ENCODE peak calls at places on chromosomes 6 and 20, in six cellular contexts. One of them, this sample, is unnamed.

GRCh38 chr20:41339957-41340326 is 679 bp upstream of the LPIN3 start:
- DNase-seq in fibroblast of lung: peak
- DNase-seq in uterus: peak
- DNase-seq in pancreas: peak
- DNase-seq in heart right ventricle: peak
- DNase-seq in cardiac muscle cell: peak
- DNase-seq in this sample: peak

GRCh38 chr6:120355822-120356221 is 978.5 kb downstream of the TBC1D32 start:
- DNase-seq in fibroblast of lung: peak
- DNase-seq in uterus: no peak
- DNase-seq in pancreas: no peak
- DNase-seq in heart right ventricle: no peak
- DNase-seq in cardiac muscle cell: peak
- DNase-seq in this sample: peak

GRCh38 chr6:149763866-149764265 is 14.3 kb downstream of the PCMT1 start:
- DNase-seq in fibroblast of lung: no peak
- DNase-seq in uterus: no peak
- DNase-seq in pancreas: no peak
- DNase-seq in heart right ventricle: no peak
- DNase-seq in cardiac muscle cell: no peak
- DNase-seq in this sample: peak

GRCh38 chr6:46491201-46491788 is at the start of gene RCAN2:
- DNase-seq in fibroblast of lung: peak
- DNase-seq in uterus: peak
- DNase-seq in pancreas: peak
- DNase-seq in heart right ventricle: peak
- DNase-seq in cardiac muscle cell: peak
- DNase-seq in this sample: no peak

GRCh38 chr6:10518461-10519216 is 2.5 kb upstream of the GCNT2 start:
- DNase-seq in fibroblast of lung: peak
- DNase-seq in uterus: no peak
- DNase-seq in pancreas: no peak
- DNase-seq in heart right ventricle: no peak
- DNase-seq in cardiac muscle cell: peak
- DNase-seq in this sample: peak

GRCh38 chr6:168053957-168054471 is 25.0 kb downstream of the FRMD1 start:
- DNase-seq in fibroblast of lung: no peak
- DNase-seq in uterus: no peak
- DNase-seq in pancreas: peak
- DNase-seq in heart right ventricle: no peak
- DNase-seq in cardiac muscle cell: no peak
- DNase-seq in this sample: no peak

GRCh38 chr6:153062516-153062915 is 60.0 kb upstream of the MTRF1L start:
- DNase-seq in fibroblast of lung: no peak
- DNase-seq in uterus: no peak
- DNase-seq in pancreas: no peak
- DNase-seq in heart right ventricle: no peak
- DNase-seq in cardiac muscle cell: no peak
- DNase-seq in this sample: no peak

GRCh38 chr6:112906737-112907136 is 559.6 kb downstream of the RFPL4B start:
- DNase-seq in fibroblast of lung: peak
- DNase-seq in uterus: no peak
- DNase-seq in pancreas: no peak
- DNase-seq in heart right ventricle: no peak
- DNase-seq in cardiac muscle cell: peak
- DNase-seq in this sample: peak

GRCh38 chr6:30493643-30494250 is 4.4 kb downstream of the HLA-E start:
- DNase-seq in fibroblast of lung: no peak
- DNase-seq in uterus: no peak
- DNase-seq in pancreas: peak
- DNase-seq in heart right ventricle: no peak
- DNase-seq in cardiac muscle cell: no peak
- DNase-seq in this sample: no peak

GRCh38 chr20:48819089-48819488 is 8.7 kb downstream of the PREX1 start:
- DNase-seq in fibroblast of lung: no peak
- DNase-seq in uterus: no peak
- DNase-seq in pancreas: no peak
- DNase-seq in heart right ventricle: no peak
- DNase-seq in cardiac muscle cell: no peak
- DNase-seq in this sample: no peak

GRCh38 chr6:121522265-121522664 is 86.8 kb downstream of the GJA1 start:
- DNase-seq in fibroblast of lung: peak
- DNase-seq in uterus: peak
- DNase-seq in pancreas: no peak
- DNase-seq in heart right ventricle: no peak
- DNase-seq in cardiac muscle cell: peak
- DNase-seq in this sample: peak

GRCh38 chr6:128655978-128656498 is 135.6 kb upstream of the PTPRK start:
- DNase-seq in fibroblast of lung: peak
- DNase-seq in uterus: no peak
- DNase-seq in pancreas: no peak
- DNase-seq in heart right ventricle: no peak
- DNase-seq in cardiac muscle cell: peak
- DNase-seq in this sample: peak

GRCh38 chr6:72746276-72746675 is 124.4 kb downstream of the KCNQ5 start:
- DNase-seq in fibroblast of lung: peak
- DNase-seq in uterus: no peak
- DNase-seq in pancreas: no peak
- DNase-seq in heart right ventricle: no peak
- DNase-seq in cardiac muscle cell: no peak
- DNase-seq in this sample: peak

GRCh38 chr20:63957004-63957689 is 931 bp upstream of the UCKL1 start:
- DNase-seq in fibroblast of lung: peak
- DNase-seq in uterus: peak
- DNase-seq in pancreas: peak
- DNase-seq in heart right ventricle: peak
- DNase-seq in cardiac muscle cell: peak
- DNase-seq in this sample: peak
- H3K4me3 ChIP-seq in fibroblast of lung: peak
- H3K4me3 ChIP-seq in uterus: peak
- H3K4me3 ChIP-seq in pancreas: peak
- H3K4me3 ChIP-seq in heart right ventricle: peak
- H3K4me3 ChIP-seq in cardiac muscle cell: peak
- H3K4me3 ChIP-seq in this sample: peak

GRCh38 chr20:51750037-51750769 is 18.0 kb downstream of the ATP9A start:
- DNase-seq in fibroblast of lung: peak
- DNase-seq in uterus: peak
- DNase-seq in pancreas: peak
- DNase-seq in heart right ventricle: peak
- DNase-seq in cardiac muscle cell: peak
- DNase-seq in this sample: peak

GRCh38 chr20:51749674-51750036 is 18.5 kb downstream of the ATP9A start:
- DNase-seq in fibroblast of lung: peak
- DNase-seq in uterus: no peak
- DNase-seq in pancreas: no peak
- DNase-seq in heart right ventricle: no peak
- DNase-seq in cardiac muscle cell: peak
- DNase-seq in this sample: peak

GRCh38 chr20:51750770-51751388 is 17.3 kb downstream of the ATP9A start:
- DNase-seq in fibroblast of lung: no peak
- DNase-seq in uterus: no peak
- DNase-seq in pancreas: no peak
- DNase-seq in heart right ventricle: no peak
- DNase-seq in cardiac muscle cell: no peak
- DNase-seq in this sample: no peak

GRCh38 chr20:51756653-51757052 is 11.5 kb downstream of the ATP9A start:
- DNase-seq in fibroblast of lung: no peak
- DNase-seq in uterus: no peak
- DNase-seq in pancreas: no peak
- DNase-seq in heart right ventricle: no peak
- DNase-seq in cardiac muscle cell: no peak
- DNase-seq in this sample: no peak

GRCh38 chr20:51752343-51752951 is 15.7 kb downstream of the ATP9A start:
- DNase-seq in fibroblast of lung: peak
- DNase-seq in uterus: no peak
- DNase-seq in pancreas: no peak
- DNase-seq in heart right ventricle: no peak
- DNase-seq in cardiac muscle cell: peak
- DNase-seq in this sample: peak
- H3K27ac ChIP-seq in fibroblast of lung: peak
- H3K27ac ChIP-seq in uterus: peak
- H3K27ac ChIP-seq in pancreas: peak
- H3K27ac ChIP-seq in heart right ventricle: no peak
- H3K27ac ChIP-seq in cardiac muscle cell: no peak
- H3K27ac ChIP-seq in this sample: peak

GRCh38 chr6:158087519-158087867 is 80.6 kb downstream of the SERAC1 start:
- DNase-seq in fibroblast of lung: no peak
- DNase-seq in uterus: no peak
- DNase-seq in pancreas: no peak
- DNase-seq in heart right ventricle: no peak
- DNase-seq in cardiac muscle cell: no peak
- DNase-seq in this sample: no peak
- H3K4me3 ChIP-seq in fibroblast of lung: no peak
- H3K4me3 ChIP-seq in uterus: no peak
- H3K4me3 ChIP-seq in pancreas: no peak
- H3K4me3 ChIP-seq in heart right ventricle: no peak
- H3K4me3 ChIP-seq in cardiac muscle cell: no peak
- H3K4me3 ChIP-seq in this sample: no peak

GRCh38 chr20:38197217-38198008 is 32.3 kb upstream of the TGM2 start:
- DNase-seq in fibroblast of lung: no peak
- DNase-seq in uterus: no peak
- DNase-seq in pancreas: no peak
- DNase-seq in heart right ventricle: no peak
- DNase-seq in cardiac muscle cell: no peak
- DNase-seq in this sample: no peak
- H3K27ac ChIP-seq in fibroblast of lung: peak
- H3K27ac ChIP-seq in uterus: no peak
- H3K27ac ChIP-seq in pancreas: no peak
- H3K27ac ChIP-seq in heart right ventricle: no peak
- H3K27ac ChIP-seq in cardiac muscle cell: no peak
- H3K27ac ChIP-seq in this sample: no peak

DNA sequence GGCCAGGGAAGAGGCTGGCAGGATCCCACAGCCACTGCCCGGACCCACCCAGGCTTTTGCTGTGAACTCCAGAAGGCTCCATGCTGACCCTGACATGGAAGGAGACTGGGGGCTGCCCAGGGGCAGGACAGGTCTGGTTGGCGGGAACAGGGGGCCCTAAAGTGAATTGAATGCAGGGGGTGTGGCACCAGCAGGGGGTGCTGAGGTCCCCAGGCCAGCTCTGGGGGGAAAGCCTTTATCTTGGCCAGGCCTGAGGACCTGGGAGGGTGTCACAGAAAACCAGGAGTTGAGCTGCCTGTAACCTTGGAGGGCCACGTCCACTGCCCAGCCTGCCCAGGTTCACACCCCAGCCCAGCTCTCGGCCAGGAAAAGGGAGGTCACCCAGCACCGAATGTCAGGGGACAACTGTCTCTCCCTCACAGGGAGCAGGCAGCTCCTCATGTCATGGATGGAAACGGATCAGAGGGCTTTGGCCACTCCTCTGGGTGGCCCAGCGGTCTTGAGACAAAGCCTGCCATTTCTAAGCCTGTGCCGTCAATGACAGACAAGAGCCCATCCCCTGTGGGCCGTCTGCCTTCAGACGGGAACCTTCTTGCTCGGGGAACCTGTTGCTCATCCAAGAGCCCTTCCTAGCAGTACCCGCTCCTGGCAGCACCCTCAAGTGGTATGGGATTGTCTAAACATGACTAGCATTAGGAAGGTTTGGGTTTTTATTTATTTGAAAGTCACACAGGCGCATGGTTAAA is 2.9 kb upstream of the YTHDF1 start:
- DNase-seq in fibroblast of lung: no peak
- DNase-seq in uterus: no peak
- DNase-seq in pancreas: no peak
- DNase-seq in heart right ventricle: no peak
- DNase-seq in cardiac muscle cell: no peak
- DNase-seq in this sample: no peak
- H3K4me3 ChIP-seq in fibroblast of lung: no peak
- H3K4me3 ChIP-seq in uterus: no peak
- H3K4me3 ChIP-seq in pancreas: no peak
- H3K4me3 ChIP-seq in heart right ventricle: no peak
- H3K4me3 ChIP-seq in cardiac muscle cell: no peak
- H3K4me3 ChIP-seq in this sample: no peak

GRCh38 chr6:143822584-143823024 is 20.5 kb upstream of the LTV1 start:
- DNase-seq in fibroblast of lung: no peak
- DNase-seq in uterus: no peak
- DNase-seq in pancreas: no peak
- DNase-seq in heart right ventricle: no peak
- DNase-seq in cardiac muscle cell: peak
- DNase-seq in this sample: peak

GRCh38 chr6:143823463-143824006 is 19.6 kb upstream of the LTV1 start:
- DNase-seq in fibroblast of lung: peak
- DNase-seq in uterus: no peak
- DNase-seq in pancreas: no peak
- DNase-seq in heart right ventricle: no peak
- DNase-seq in cardiac muscle cell: peak
- DNase-seq in this sample: no peak

GRCh38 chr6:143821359-143821758 is 21.8 kb upstream of the LTV1 start:
- DNase-seq in fibroblast of lung: no peak
- DNase-seq in uterus: no peak
- DNase-seq in pancreas: no peak
- DNase-seq in heart right ventricle: no peak
- DNase-seq in cardiac muscle cell: no peak
- DNase-seq in this sample: no peak
- H3K27ac ChIP-seq in fibroblast of lung: no peak
- H3K27ac ChIP-seq in uterus: no peak
- H3K27ac ChIP-seq in pancreas: no peak
- H3K27ac ChIP-seq in heart right ventricle: no peak
- H3K27ac ChIP-seq in cardiac muscle cell: no peak
- H3K27ac ChIP-seq in this sample: no peak

GRCh38 chr6:105981002-105981887 is 104.9 kb upstream of the PRDM1 start:
- DNase-seq in fibroblast of lung: no peak
- DNase-seq in uterus: no peak
- DNase-seq in pancreas: peak
- DNase-seq in heart right ventricle: peak
- DNase-seq in cardiac muscle cell: no peak
- DNase-seq in this sample: no peak
- H3K4me3 ChIP-seq in fibroblast of lung: peak
- H3K4me3 ChIP-seq in uterus: no peak
- H3K4me3 ChIP-seq in pancreas: peak
- H3K4me3 ChIP-seq in heart right ventricle: peak
- H3K4me3 ChIP-seq in cardiac muscle cell: peak
- H3K4me3 ChIP-seq in this sample: peak

GRCh38 chr6:3075522-3076113 is 7.3 kb downstream of the RIPK1 start:
- DNase-seq in fibroblast of lung: peak
- DNase-seq in uterus: no peak
- DNase-seq in pancreas: no peak
- DNase-seq in heart right ventricle: no peak
- DNase-seq in cardiac muscle cell: peak
- DNase-seq in this sample: no peak
- H3K27ac ChIP-seq in fibroblast of lung: peak
- H3K27ac ChIP-seq in uterus: no peak
- H3K27ac ChIP-seq in pancreas: no peak
- H3K27ac ChIP-seq in heart right ventricle: no peak
- H3K27ac ChIP-seq in cardiac muscle cell: no peak
- H3K27ac ChIP-seq in this sample: no peak